ENCODE peak calls at places on chromosomes 2 and 18, in seven cellular contexts. One of them, this sample, is unnamed.
A peak's percentile ranks its signal among the peaks of the same experiment; 100 is the strongest.

GRCh38 chr2:113120861-113121260 is 6.5 kb upstream of the IL1RN start:
- DNase-seq in effector memory CD4-positive, alpha-beta T cell: no peak
- DNase-seq in neuronal stem cell: no peak
- DNase-seq in naive thymus-derived CD4-positive, alpha-beta T cell: no peak
- DNase-seq in kidney: no peak
- DNase-seq in spleen: no peak
- DNase-seq in prostate gland: no peak
- DNase-seq in this sample: no peak

GRCh38 chr2:241063587-241063986 is 38.5 kb downstream of the MTERF4 start:
- DNase-seq in prostate gland: no peak
- DNase-seq in spleen: no peak
- DNase-seq in effector memory CD4-positive, alpha-beta T cell: no peak
- DNase-seq in neuronal stem cell: no peak
- DNase-seq in naive thymus-derived CD4-positive, alpha-beta T cell: no peak
- DNase-seq in kidney: peak; percentile 80
- DNase-seq in this sample: no peak

GRCh38 chr2:11296401-11296800 is 48.0 kb downstream of the ROCK2 start:
- DNase-seq in effector memory CD4-positive, alpha-beta T cell: no peak
- DNase-seq in neuronal stem cell: no peak
- DNase-seq in spleen: no peak
- DNase-seq in kidney: no peak
- DNase-seq in prostate gland: no peak
- DNase-seq in naive thymus-derived CD4-positive, alpha-beta T cell: no peak
- DNase-seq in this sample: no peak

GRCh38 chr18:13376841-13377351 is 158.3 kb downstream of the LDLRAD4 start:
- DNase-seq in naive thymus-derived CD4-positive, alpha-beta T cell: peak; percentile 75
- DNase-seq in kidney: no peak
- DNase-seq in effector memory CD4-positive, alpha-beta T cell: peak; percentile 53
- DNase-seq in spleen: no peak
- DNase-seq in neuronal stem cell: no peak
- DNase-seq in prostate gland: no peak
- DNase-seq in this sample: peak; percentile 50

GRCh38 chr2:28567076-28567471 is 71.2 kb downstream of the PLB1 start:
- DNase-seq in neuronal stem cell: no peak
- DNase-seq in effector memory CD4-positive, alpha-beta T cell: peak; percentile 18
- DNase-seq in prostate gland: no peak
- DNase-seq in naive thymus-derived CD4-positive, alpha-beta T cell: no peak
- DNase-seq in spleen: no peak
- DNase-seq in kidney: no peak
- DNase-seq in this sample: peak; percentile 61

GRCh38 chr2:70331012-70331411 is 29.1 kb upstream of the FAM136A start:
- DNase-seq in spleen: no peak
- DNase-seq in effector memory CD4-positive, alpha-beta T cell: no peak
- DNase-seq in kidney: no peak
- DNase-seq in prostate gland: no peak
- DNase-seq in naive thymus-derived CD4-positive, alpha-beta T cell: no peak
- DNase-seq in neuronal stem cell: no peak
- DNase-seq in this sample: no peak

GRCh38 chr2:60337142-60337497 is 216.3 kb downstream of the BCL11A start:
- DNase-seq in neuronal stem cell: no peak
- DNase-seq in effector memory CD4-positive, alpha-beta T cell: no peak
- DNase-seq in prostate gland: no peak
- DNase-seq in kidney: no peak
- DNase-seq in spleen: no peak
- DNase-seq in naive thymus-derived CD4-positive, alpha-beta T cell: no peak
- DNase-seq in this sample: no peak

GRCh38 chr2:98649135-98649991 is 41.0 kb downstream of the UNC50 start:
- DNase-seq in neuronal stem cell: peak; percentile 81
- DNase-seq in naive thymus-derived CD4-positive, alpha-beta T cell: peak; percentile 82
- DNase-seq in spleen: no peak
- DNase-seq in prostate gland: peak; percentile 83
- DNase-seq in kidney: peak; percentile 75
- DNase-seq in effector memory CD4-positive, alpha-beta T cell: peak; percentile 74
- DNase-seq in this sample: peak; percentile 86

GRCh38 chr2:237714690-237715458 is 83.7 kb upstream of the RBM44 start:
- DNase-seq in effector memory CD4-positive, alpha-beta T cell: no peak
- DNase-seq in prostate gland: peak; percentile 55
- DNase-seq in naive thymus-derived CD4-positive, alpha-beta T cell: no peak
- DNase-seq in neuronal stem cell: no peak
- DNase-seq in kidney: no peak
- DNase-seq in spleen: no peak
- DNase-seq in this sample: peak; percentile 89

GRCh38 chr18:56853961-56854360 is 202.8 kb downstream of the WDR7 start:
- DNase-seq in effector memory CD4-positive, alpha-beta T cell: no peak
- DNase-seq in spleen: no peak
- DNase-seq in neuronal stem cell: no peak
- DNase-seq in naive thymus-derived CD4-positive, alpha-beta T cell: no peak
- DNase-seq in kidney: no peak
- DNase-seq in prostate gland: no peak
- DNase-seq in this sample: no peak

GRCh38 chr2:118974103-118974911 is 32.3 kb downstream of the MARCO start:
- DNase-seq in spleen: no peak
- DNase-seq in kidney: peak; percentile 61
- DNase-seq in naive thymus-derived CD4-positive, alpha-beta T cell: no peak
- DNase-seq in neuronal stem cell: no peak
- DNase-seq in effector memory CD4-positive, alpha-beta T cell: no peak
- DNase-seq in prostate gland: no peak
- DNase-seq in this sample: no peak

GRCh38 chr18:66682855-66683322 is 79.0 kb upstream of the CDH19 start:
- DNase-seq in spleen: no peak
- DNase-seq in neuronal stem cell: peak; percentile 27
- DNase-seq in prostate gland: no peak
- DNase-seq in naive thymus-derived CD4-positive, alpha-beta T cell: no peak
- DNase-seq in kidney: no peak
- DNase-seq in effector memory CD4-positive, alpha-beta T cell: no peak
- DNase-seq in this sample: no peak

GRCh38 chr18:4599312-4599711 is 144.2 kb upstream of the DLGAP1 start:
- DNase-seq in neuronal stem cell: no peak
- DNase-seq in prostate gland: no peak
- DNase-seq in spleen: no peak
- DNase-seq in kidney: no peak
- DNase-seq in naive thymus-derived CD4-positive, alpha-beta T cell: no peak
- DNase-seq in effector memory CD4-positive, alpha-beta T cell: no peak
- DNase-seq in this sample: no peak

GRCh38 chr2:241207641-241208040 is 19.2 kb downstream of the ANO7 start:
- DNase-seq in prostate gland: no peak
- DNase-seq in kidney: no peak
- DNase-seq in spleen: no peak
- DNase-seq in neuronal stem cell: no peak
- DNase-seq in naive thymus-derived CD4-positive, alpha-beta T cell: no peak
- DNase-seq in effector memory CD4-positive, alpha-beta T cell: no peak
- DNase-seq in this sample: no peak

GRCh38 chr2:172181840-172182239 is 79.1 kb upstream of the DLX2 start:
- DNase-seq in naive thymus-derived CD4-positive, alpha-beta T cell: no peak
- DNase-seq in spleen: no peak
- DNase-seq in prostate gland: no peak
- DNase-seq in neuronal stem cell: no peak
- DNase-seq in effector memory CD4-positive, alpha-beta T cell: no peak
- DNase-seq in kidney: no peak
- DNase-seq in this sample: no peak

GRCh38 chr2:32712870-32713269 is 85.0 kb downstream of the TTC27 start:
- DNase-seq in effector memory CD4-positive, alpha-beta T cell: no peak
- DNase-seq in prostate gland: no peak
- DNase-seq in neuronal stem cell: no peak
- DNase-seq in spleen: no peak
- DNase-seq in naive thymus-derived CD4-positive, alpha-beta T cell: no peak
- DNase-seq in kidney: no peak
- DNase-seq in this sample: no peak

GRCh38 chr2:94872676-94873361 is 1.6 kb downstream of the TEKT4 start:
- DNase-seq in spleen: peak; percentile 68
- DNase-seq in neuronal stem cell: no peak
- DNase-seq in naive thymus-derived CD4-positive, alpha-beta T cell: no peak
- DNase-seq in effector memory CD4-positive, alpha-beta T cell: no peak
- DNase-seq in prostate gland: no peak
- DNase-seq in kidney: peak; percentile 56
- DNase-seq in this sample: no peak

DNA sequence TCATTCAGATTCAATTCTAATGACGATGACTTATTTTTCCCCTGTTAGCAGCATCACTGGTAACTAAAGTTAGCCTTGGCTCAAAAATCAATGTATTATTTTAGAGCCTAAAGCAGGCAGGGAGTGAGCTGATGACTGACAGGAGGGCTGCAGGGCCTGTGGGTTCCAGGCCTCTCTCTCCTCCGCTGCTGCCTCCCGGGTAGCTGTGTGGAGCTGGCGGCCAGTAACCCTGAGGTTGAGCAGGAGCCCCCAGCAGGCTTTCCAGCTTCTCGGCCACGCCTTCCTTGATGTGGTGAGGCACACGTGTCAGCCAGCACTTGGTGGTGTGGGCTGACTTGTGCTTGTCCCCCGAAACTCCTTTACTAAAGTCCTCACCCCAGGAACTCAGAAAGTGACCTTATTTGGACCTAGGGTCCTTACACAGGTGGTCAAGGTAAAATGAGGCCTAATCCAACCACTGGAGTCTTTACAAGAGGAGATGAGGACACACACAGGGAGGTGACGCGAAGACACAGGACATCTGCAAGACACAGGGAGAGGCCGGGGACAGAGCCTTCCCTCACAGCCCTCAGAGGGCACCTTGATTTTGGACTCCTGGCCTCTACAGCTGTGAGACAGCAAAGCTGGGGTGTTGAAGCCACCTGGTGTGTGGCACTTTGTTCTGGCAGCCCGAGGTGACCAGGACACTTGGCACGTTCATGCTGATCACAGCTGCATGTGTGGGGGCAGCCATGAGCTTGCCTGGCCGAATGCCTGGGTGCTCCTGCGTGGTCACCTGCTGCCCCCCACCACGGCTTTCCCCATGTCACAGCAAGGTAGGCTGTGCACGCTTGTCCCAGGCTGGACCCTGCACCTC is 120.8 kb upstream of the HS6ST1 start:
- DNase-seq in naive thymus-derived CD4-positive, alpha-beta T cell: no peak
- DNase-seq in prostate gland: no peak
- DNase-seq in kidney: no peak
- DNase-seq in neuronal stem cell: no peak
- DNase-seq in effector memory CD4-positive, alpha-beta T cell: no peak
- DNase-seq in spleen: no peak
- DNase-seq in this sample: peak; percentile 55
- H3K4me1 ChIP-seq in naive thymus-derived CD4-positive, alpha-beta T cell: no peaks in the 10 kb centered on the region
- H3K4me1 ChIP-seq in prostate gland: no peaks in the 10 kb centered on the region
- H3K4me1 ChIP-seq in kidney: peaks cover 15% of the 10 kb centered on the region
- H3K4me1 ChIP-seq in neuronal stem cell: peaks cover 12% of the 10 kb centered on the region
- H3K4me1 ChIP-seq in effector memory CD4-positive, alpha-beta T cell: no peaks in the 10 kb centered on the region
- H3K4me1 ChIP-seq in spleen: peaks cover 15% of the 10 kb centered on the region
- H3K4me1 ChIP-seq in this sample: peaks cover 8% of the 10 kb centered on the region

DNA sequence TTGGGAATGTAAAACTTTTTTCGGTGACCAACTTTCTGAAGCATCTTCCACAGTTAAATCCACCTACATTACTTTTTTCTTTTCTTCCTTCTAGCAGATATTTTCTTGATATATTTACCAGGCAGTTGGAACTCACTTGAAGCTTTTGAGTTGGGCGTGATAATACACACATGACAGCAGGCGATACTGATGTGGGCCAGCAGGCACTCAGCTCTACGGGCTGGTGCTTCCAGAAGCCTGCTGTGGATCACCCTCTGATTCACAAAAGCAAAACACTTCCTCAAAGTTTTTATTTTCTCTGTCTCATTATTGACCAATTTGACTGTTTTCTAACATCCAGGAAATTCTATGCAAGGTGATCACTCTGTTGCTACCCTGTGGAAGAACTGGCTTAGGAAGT is 22.9 kb downstream of the GRHL1 start:
- DNase-seq in effector memory CD4-positive, alpha-beta T cell: no peak
- DNase-seq in naive thymus-derived CD4-positive, alpha-beta T cell: no peak
- DNase-seq in spleen: no peak
- DNase-seq in prostate gland: no peak
- DNase-seq in neuronal stem cell: no peak
- DNase-seq in kidney: no peak
- DNase-seq in this sample: no peak
- H3K4me1 ChIP-seq in effector memory CD4-positive, alpha-beta T cell: no peaks in the 10 kb centered on the region
- H3K4me1 ChIP-seq in naive thymus-derived CD4-positive, alpha-beta T cell: no peaks in the 10 kb centered on the region
- H3K4me1 ChIP-seq in spleen: no peaks in the 10 kb centered on the region
- H3K4me1 ChIP-seq in prostate gland: peaks cover 4% of the 10 kb centered on the region
- H3K4me1 ChIP-seq in neuronal stem cell: peaks cover 11% of the 10 kb centered on the region
- H3K4me1 ChIP-seq in kidney: no peaks in the 10 kb centered on the region
- H3K4me1 ChIP-seq in this sample: no peaks in the 10 kb centered on the region

GRCh38 chr2:74028290-74028689 is 43.6 kb downstream of the TET3 start:
- DNase-seq in neuronal stem cell: no peak
- DNase-seq in prostate gland: no peak
- DNase-seq in spleen: no peak
- DNase-seq in effector memory CD4-positive, alpha-beta T cell: no peak
- DNase-seq in kidney: no peak
- DNase-seq in naive thymus-derived CD4-positive, alpha-beta T cell: no peak
- DNase-seq in this sample: no peak
- H3K4me1 ChIP-seq in neuronal stem cell: peaks cover 25% of the 10 kb centered on the region
- H3K4me1 ChIP-seq in prostate gland: peaks cover 12% of the 10 kb centered on the region
- H3K4me1 ChIP-seq in spleen: peaks cover 21% of the 10 kb centered on the region
- H3K4me1 ChIP-seq in effector memory CD4-positive, alpha-beta T cell: peaks cover 23% of the 10 kb centered on the region
- H3K4me1 ChIP-seq in kidney: no peaks in the 10 kb centered on the region
- H3K4me1 ChIP-seq in naive thymus-derived CD4-positive, alpha-beta T cell: peaks cover 67% of the 10 kb centered on the region
- H3K4me1 ChIP-seq in this sample: peaks cover 15% of the 10 kb centered on the region

GRCh38 chr18:31941010-31941809 is 1.7 kb downstream of the TRAPPC8 start:
- DNase-seq in prostate gland: no peak
- DNase-seq in spleen: no peak
- DNase-seq in kidney: no peak
- DNase-seq in neuronal stem cell: no peak
- DNase-seq in effector memory CD4-positive, alpha-beta T cell: no peak
- DNase-seq in naive thymus-derived CD4-positive, alpha-beta T cell: no peak
- DNase-seq in this sample: no peak
- H3K4me1 ChIP-seq in prostate gland: peaks cover 3% of the 10 kb centered on the region
- H3K4me1 ChIP-seq in spleen: peaks cover 34% of the 10 kb centered on the region
- H3K4me1 ChIP-seq in kidney: peaks cover 3% of the 10 kb centered on the region
- H3K4me1 ChIP-seq in neuronal stem cell: peaks cover 6% of the 10 kb centered on the region
- H3K4me1 ChIP-seq in effector memory CD4-positive, alpha-beta T cell: peaks cover 15% of the 10 kb centered on the region
- H3K4me1 ChIP-seq in naive thymus-derived CD4-positive, alpha-beta T cell: peaks cover 17% of the 10 kb centered on the region
- H3K4me1 ChIP-seq in this sample: peaks cover 43% of the 10 kb centered on the region

GRCh38 chr2:224165901-224166319 is 126.8 kb upstream of the SERPINE2 start:
- DNase-seq in effector memory CD4-positive, alpha-beta T cell: no peak
- DNase-seq in spleen: no peak
- DNase-seq in naive thymus-derived CD4-positive, alpha-beta T cell: no peak
- DNase-seq in neuronal stem cell: no peak
- DNase-seq in prostate gland: no peak
- DNase-seq in kidney: no peak
- DNase-seq in this sample: no peak

GRCh38 chr2:224162122-224162521 is 123.0 kb upstream of the SERPINE2 start:
- DNase-seq in kidney: no peak
- DNase-seq in spleen: no peak
- DNase-seq in prostate gland: no peak
- DNase-seq in naive thymus-derived CD4-positive, alpha-beta T cell: no peak
- DNase-seq in effector memory CD4-positive, alpha-beta T cell: no peak
- DNase-seq in neuronal stem cell: no peak
- DNase-seq in this sample: no peak

GRCh38 chr2:224161712-224162111 is 122.6 kb upstream of the SERPINE2 start:
- DNase-seq in effector memory CD4-positive, alpha-beta T cell: no peak
- DNase-seq in naive thymus-derived CD4-positive, alpha-beta T cell: no peak
- DNase-seq in neuronal stem cell: no peak
- DNase-seq in prostate gland: no peak
- DNase-seq in kidney: no peak
- DNase-seq in spleen: no peak
- DNase-seq in this sample: no peak

GRCh38 chr2:224160917-224161316 is 121.8 kb upstream of the SERPINE2 start:
- DNase-seq in kidney: peak; percentile 63
- DNase-seq in naive thymus-derived CD4-positive, alpha-beta T cell: no peak
- DNase-seq in effector memory CD4-positive, alpha-beta T cell: no peak
- DNase-seq in prostate gland: no peak
- DNase-seq in spleen: no peak
- DNase-seq in neuronal stem cell: no peak
- DNase-seq in this sample: no peak

GRCh38 chr2:224163573-224164307 is 124.7 kb upstream of the SERPINE2 start:
- DNase-seq in kidney: no peak
- DNase-seq in neuronal stem cell: no peak
- DNase-seq in naive thymus-derived CD4-positive, alpha-beta T cell: no peak
- DNase-seq in effector memory CD4-positive, alpha-beta T cell: no peak
- DNase-seq in prostate gland: no peak
- DNase-seq in spleen: no peak
- DNase-seq in this sample: no peak
- H3K4me1 ChIP-seq in kidney: no peaks in the 10 kb centered on the region
- H3K4me1 ChIP-seq in neuronal stem cell: no peaks in the 10 kb centered on the region
- H3K4me1 ChIP-seq in naive thymus-derived CD4-positive, alpha-beta T cell: no peaks in the 10 kb centered on the region
- H3K4me1 ChIP-seq in effector memory CD4-positive, alpha-beta T cell: no peaks in the 10 kb centered on the region
- H3K4me1 ChIP-seq in prostate gland: no peaks in the 10 kb centered on the region
- H3K4me1 ChIP-seq in spleen: no peaks in the 10 kb centered on the region
- H3K4me1 ChIP-seq in this sample: no peaks in the 10 kb centered on the region

This sample was measured in sigmoid colon.